ENCODE peak calls at places on chromosomes 7 and 10, in eight cellular contexts. One of them, this sample, is unnamed.
A peak's percentile ranks its signal among the peaks of the same experiment; 100 is the strongest.

GRCh38 chr10:3782456-3783312 is 2.3 kb downstream of the KLF6 start:
- DNase-seq in RWPE2: no peak
- DNase-seq in A549: no peak
- DNase-seq in Calu3: peak; percentile 71
- DNase-seq in GM12864: no peak
- DNase-seq in body of pancreas: peak; percentile 72
- DNase-seq in IMR-90: peak; percentile 96
- DNase-seq in cardiac fibroblast: peak; percentile 97
- DNase-seq in this sample: no peak

GRCh38 chr10:35398355-35398754 is 62.0 kb downstream of the CCNY start:
- DNase-seq in cardiac fibroblast: peak; percentile 55
- DNase-seq in body of pancreas: no peak
- DNase-seq in IMR-90: peak; percentile 57
- DNase-seq in Calu3: no peak
- DNase-seq in RWPE2: no peak
- DNase-seq in A549: no peak
- DNase-seq in GM12864: no peak
- DNase-seq in this sample: no peak

GRCh38 chr10:113061054-113061430 is 111.0 kb downstream of the TCF7L2 start:
- DNase-seq in RWPE2: no peak
- DNase-seq in Calu3: no peak
- DNase-seq in A549: no peak
- DNase-seq in IMR-90: no peak
- DNase-seq in GM12864: no peak
- DNase-seq in cardiac fibroblast: no peak
- DNase-seq in body of pancreas: no peak
- DNase-seq in this sample: no peak

GRCh38 chr7:90655566-90655965 is 59.4 kb downstream of the CDK14 start:
- DNase-seq in Calu3: no peak
- DNase-seq in GM12864: peak; percentile 10
- DNase-seq in RWPE2: no peak
- DNase-seq in A549: no peak
- DNase-seq in body of pancreas: no peak
- DNase-seq in cardiac fibroblast: peak; percentile 70
- DNase-seq in IMR-90: peak; percentile 94
- DNase-seq in this sample: no peak

GRCh38 chr10:7797582-7797981 is 9.6 kb downstream of the ATP5F1C start:
- DNase-seq in A549: peak; percentile 25
- DNase-seq in IMR-90: peak; percentile 96
- DNase-seq in GM12864: no peak
- DNase-seq in RWPE2: no peak
- DNase-seq in Calu3: peak; percentile 54
- DNase-seq in body of pancreas: no peak
- DNase-seq in cardiac fibroblast: peak; percentile 89
- DNase-seq in this sample: no peak

GRCh38 chr10:80517416-80518142 is 20.1 kb upstream of the SH2D4B start:
- DNase-seq in GM12864: no peak
- DNase-seq in RWPE2: no peak
- DNase-seq in A549: no peak
- DNase-seq in IMR-90: no peak
- DNase-seq in cardiac fibroblast: no peak
- DNase-seq in Calu3: no peak
- DNase-seq in body of pancreas: no peak
- DNase-seq in this sample: no peak

GRCh38 chr7:44533301-44534055 is 7.7 kb downstream of the NPC1L1 start:
- DNase-seq in Calu3: no peak
- DNase-seq in A549: no peak
- DNase-seq in IMR-90: peak; percentile 41
- DNase-seq in GM12864: no peak
- DNase-seq in cardiac fibroblast: peak; percentile 41
- DNase-seq in body of pancreas: no peak
- DNase-seq in RWPE2: no peak
- DNase-seq in this sample: no peak

GRCh38 chr7:112546723-112547513 is 66.1 kb downstream of the LSMEM1 start:
- DNase-seq in Calu3: no peak
- DNase-seq in body of pancreas: no peak
- DNase-seq in A549: no peak
- DNase-seq in GM12864: no peak
- DNase-seq in IMR-90: peak; percentile 5
- DNase-seq in cardiac fibroblast: no peak
- DNase-seq in RWPE2: no peak
- DNase-seq in this sample: no peak

GRCh38 chr10:78700816-78701520 is 367.8 kb upstream of the ZMIZ1 start:
- DNase-seq in body of pancreas: no peak
- DNase-seq in A549: no peak
- DNase-seq in GM12864: no peak
- DNase-seq in cardiac fibroblast: no peak
- DNase-seq in RWPE2: no peak
- DNase-seq in IMR-90: peak; percentile 42
- DNase-seq in Calu3: no peak
- DNase-seq in this sample: no peak

GRCh38 chr10:43693602-43694001 is 44.9 kb upstream of the ZNF32 start:
- DNase-seq in Calu3: no peak
- DNase-seq in GM12864: no peak
- DNase-seq in A549: no peak
- DNase-seq in body of pancreas: no peak
- DNase-seq in IMR-90: peak; percentile 66
- DNase-seq in RWPE2: no peak
- DNase-seq in cardiac fibroblast: peak; percentile 79
- DNase-seq in this sample: no peak

GRCh38 chr7:73397936-73398335 is 35.6 kb upstream of the FZD9 start:
- DNase-seq in cardiac fibroblast: no peak
- DNase-seq in RWPE2: no peak
- DNase-seq in body of pancreas: no peak
- DNase-seq in Calu3: no peak
- DNase-seq in IMR-90: no peak
- DNase-seq in GM12864: no peak
- DNase-seq in A549: no peak
- DNase-seq in this sample: no peak

GRCh38 chr7:595621-596010 is 76.0 kb upstream of the PDGFA start:
- DNase-seq in body of pancreas: no peak
- DNase-seq in cardiac fibroblast: no peak
- DNase-seq in GM12864: no peak
- DNase-seq in A549: no peak
- DNase-seq in IMR-90: no peak
- DNase-seq in Calu3: no peak
- DNase-seq in RWPE2: no peak
- DNase-seq in this sample: no peak

GRCh38 chr7:96276019-96276418 is 45.9 kb downstream of the SLC25A13 start:
- DNase-seq in A549: no peak
- DNase-seq in RWPE2: no peak
- DNase-seq in IMR-90: no peak
- DNase-seq in GM12864: no peak
- DNase-seq in Calu3: no peak
- DNase-seq in body of pancreas: no peak
- DNase-seq in cardiac fibroblast: no peak
- DNase-seq in this sample: no peak

GRCh38 chr10:3105166-3105565 is 37.8 kb downstream of the PFKP start:
- DNase-seq in body of pancreas: no peak
- DNase-seq in GM12864: no peak
- DNase-seq in RWPE2: no peak
- DNase-seq in A549: no peak
- DNase-seq in Calu3: no peak
- DNase-seq in cardiac fibroblast: no peak
- DNase-seq in IMR-90: no peak
- DNase-seq in this sample: no peak

GRCh38 chr7:121525155-121525819 is 129.2 kb upstream of the FAM3C start:
- DNase-seq in Calu3: no peak
- DNase-seq in GM12864: no peak
- DNase-seq in cardiac fibroblast: no peak
- DNase-seq in body of pancreas: no peak
- DNase-seq in A549: no peak
- DNase-seq in RWPE2: no peak
- DNase-seq in IMR-90: no peak
- DNase-seq in this sample: no peak

GRCh38 chr7:50355817-50356178 is 51.3 kb downstream of the IKZF1 start:
- DNase-seq in GM12864: no peak
- DNase-seq in A549: no peak
- DNase-seq in RWPE2: no peak
- DNase-seq in body of pancreas: no peak
- DNase-seq in IMR-90: no peak
- DNase-seq in Calu3: no peak
- DNase-seq in cardiac fibroblast: no peak
- DNase-seq in this sample: no peak

GRCh38 chr10:120943542-120943941 is 92.4 kb downstream of the WDR11 start:
- DNase-seq in RWPE2: no peak
- DNase-seq in Calu3: no peak
- DNase-seq in body of pancreas: no peak
- DNase-seq in cardiac fibroblast: no peak
- DNase-seq in A549: no peak
- DNase-seq in IMR-90: no peak
- DNase-seq in GM12864: no peak
- DNase-seq in this sample: no peak

GRCh38 chr10:104903433-104903832 is 262.3 kb downstream of the SORCS3 start:
- DNase-seq in GM12864: no peak
- DNase-seq in cardiac fibroblast: no peak
- DNase-seq in A549: no peak
- DNase-seq in IMR-90: no peak
- DNase-seq in Calu3: no peak
- DNase-seq in body of pancreas: no peak
- DNase-seq in RWPE2: no peak
- DNase-seq in this sample: no peak

GRCh38 chr10:28837613-28838390 is 160.5 kb downstream of the BAMBI start:
- DNase-seq in cardiac fibroblast: peak; percentile 14
- DNase-seq in A549: no peak
- DNase-seq in body of pancreas: no peak
- DNase-seq in GM12864: no peak
- DNase-seq in Calu3: no peak
- DNase-seq in IMR-90: no peak
- DNase-seq in RWPE2: no peak
- DNase-seq in this sample: no peak

GRCh38 chr10:117363027-117363426 is 12.2 kb downstream of the PDZD8 start:
- DNase-seq in RWPE2: no peak
- DNase-seq in Calu3: no peak
- DNase-seq in body of pancreas: no peak
- DNase-seq in IMR-90: peak; percentile 78
- DNase-seq in A549: no peak
- DNase-seq in GM12864: no peak
- DNase-seq in cardiac fibroblast: no peak
- DNase-seq in this sample: no peak
- TF ChIP-seq CTCF in RWPE2: no peak
- TF ChIP-seq CTCF in Calu3: no peak
- TF ChIP-seq CTCF in body of pancreas: no peak
- TF ChIP-seq CTCF in IMR-90: no peak
- TF ChIP-seq CTCF in A549: no peak
- TF ChIP-seq CTCF in GM12864: no peak
- TF ChIP-seq CTCF in cardiac fibroblast: no peak
- TF ChIP-seq CTCF in this sample: no peak

DNA sequence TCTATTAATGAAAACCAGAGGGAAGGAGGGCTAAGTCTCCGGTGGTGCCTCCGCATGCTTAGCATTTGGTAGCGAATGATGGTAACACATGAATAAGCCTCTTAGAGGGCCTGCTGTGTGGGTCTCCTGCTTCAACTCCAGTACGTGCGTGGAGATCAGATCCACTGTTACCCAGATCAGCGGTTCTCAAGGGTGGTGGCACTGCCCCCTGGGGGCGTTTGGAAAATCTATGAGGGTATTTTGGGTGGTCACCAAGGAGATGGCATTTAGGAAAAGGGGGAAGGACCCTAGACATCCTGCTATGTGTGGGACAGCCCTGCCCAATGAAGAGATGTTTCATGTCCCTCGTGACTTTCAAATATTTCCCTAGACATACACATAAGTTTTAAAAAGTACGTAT is 57.1 kb upstream of the TM9SF3 start:
- DNase-seq in IMR-90: no peak
- DNase-seq in GM12864: no peak
- DNase-seq in cardiac fibroblast: no peak
- DNase-seq in RWPE2: no peak
- DNase-seq in Calu3: no peak
- DNase-seq in A549: no peak
- DNase-seq in body of pancreas: no peak
- DNase-seq in this sample: no peak
- TF ChIP-seq CTCF in IMR-90: no peak
- TF ChIP-seq CTCF in GM12864: peak; percentile 6
- TF ChIP-seq CTCF in cardiac fibroblast: no peak
- TF ChIP-seq CTCF in RWPE2: no peak
- TF ChIP-seq CTCF in Calu3: no peak
- TF ChIP-seq CTCF in A549: no peak
- TF ChIP-seq CTCF in body of pancreas: no peak
- TF ChIP-seq CTCF in this sample: no peak

DNA sequence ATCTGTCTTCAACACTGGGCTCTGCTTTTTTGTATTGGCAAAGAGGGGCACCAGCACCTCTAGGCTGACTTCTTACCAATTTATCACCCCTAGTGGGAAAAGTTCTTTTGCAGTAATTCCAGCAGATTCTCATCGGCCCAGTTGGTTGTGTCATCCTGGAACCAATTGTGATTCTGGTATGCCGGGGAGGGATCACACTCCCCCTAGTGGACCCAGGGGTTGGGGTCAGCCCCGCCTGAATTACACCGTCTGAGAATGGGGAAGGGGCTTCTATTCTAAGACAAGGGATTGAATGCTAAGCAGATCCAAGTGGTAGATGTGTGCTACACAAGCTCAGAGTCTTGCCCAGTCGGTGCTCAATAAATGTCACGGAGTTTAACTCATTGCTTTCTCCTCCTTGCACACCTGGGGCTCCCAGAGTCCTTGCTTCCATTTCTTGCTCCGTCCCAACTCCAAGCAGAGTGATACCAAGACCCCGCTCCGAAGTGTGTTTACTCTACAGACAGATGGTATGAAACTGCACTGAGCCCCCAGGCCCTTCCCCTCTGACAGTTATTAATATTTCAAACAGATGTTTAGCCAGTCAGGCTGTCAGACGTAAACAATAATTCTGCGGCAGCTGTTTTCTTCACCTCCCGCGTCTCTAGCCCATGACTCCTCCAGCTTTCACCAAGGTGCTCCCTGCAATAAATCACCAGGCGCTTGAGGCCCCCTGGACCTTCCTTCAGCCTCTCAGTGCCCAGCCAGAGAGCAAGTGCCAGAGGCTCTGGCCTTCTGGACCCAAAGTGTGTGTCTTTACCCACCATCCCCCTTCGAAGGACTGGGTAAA is 71.8 kb downstream of the C10orf105 start:
- DNase-seq in GM12864: no peak
- DNase-seq in cardiac fibroblast: peak; percentile 11
- DNase-seq in Calu3: peak; percentile 27
- DNase-seq in body of pancreas: no peak
- DNase-seq in A549: peak; percentile 43
- DNase-seq in RWPE2: no peak
- DNase-seq in IMR-90: no peak
- DNase-seq in this sample: no peak
- TF ChIP-seq CTCF in GM12864: peak; percentile 63
- TF ChIP-seq CTCF in cardiac fibroblast: peak; percentile 14
- TF ChIP-seq CTCF in Calu3: peak; percentile 68
- TF ChIP-seq CTCF in body of pancreas: no peak
- TF ChIP-seq CTCF in A549: peak; percentile 37
- TF ChIP-seq CTCF in RWPE2: peak; percentile 23
- TF ChIP-seq CTCF in IMR-90: peak; percentile 4
- TF ChIP-seq CTCF in this sample: no peak

GRCh38 chr7:81430150-81430549 is 339.7 kb downstream of the HGF start:
- DNase-seq in cardiac fibroblast: peak; percentile 37
- DNase-seq in A549: no peak
- DNase-seq in Calu3: no peak
- DNase-seq in RWPE2: no peak
- DNase-seq in IMR-90: no peak
- DNase-seq in GM12864: no peak
- DNase-seq in body of pancreas: no peak
- DNase-seq in this sample: no peak
- TF ChIP-seq CTCF in cardiac fibroblast: no peak
- TF ChIP-seq CTCF in A549: no peak
- TF ChIP-seq CTCF in Calu3: no peak
- TF ChIP-seq CTCF in RWPE2: no peak
- TF ChIP-seq CTCF in IMR-90: no peak
- TF ChIP-seq CTCF in GM12864: no peak
- TF ChIP-seq CTCF in body of pancreas: no peak
- TF ChIP-seq CTCF in this sample: no peak

This sample was measured in omental fat pad.